ENCODE peak calls at places on chromosomes 12 and 14, in five cellular contexts. B is mammary epithelial cell, C is suprapubic skin, X is AG10803, R is HFF-Myc. M is an unnamed sample.

GRCh38 chr14:37586783-37587428 is 8.1 kb downstream of the FOXA1 start:
- DNase-seq in B (no peak), C (no peak), X (no peak), R (no peak), M (no peak)

GRCh38 chr12:56601503-56601902 is 28.6 kb downstream of the BAZ2A start:
- DNase-seq in B (no peak), C (no peak), X (no peak), R (no peak), M (no peak)

GRCh38 chr14:72868500-72868899 is 25.4 kb downstream of the DPF3 start:
- DNase-seq in B (no peak), C (no peak), X (no peak), R (no peak), M (no peak)

GRCh38 chr14:60622920-60623263 is 26.4 kb downstream of the SIX1 start:
- DNase-seq in B (no peak), C (no peak), X (peak; percentile 87), R (no peak), M (peak; percentile 92)

GRCh38 chr14:104136472-104137296 is 1.7 kb upstream of the KIF26A start:
- DNase-seq in B (no peak), C (peak; percentile 75), X (no peak), R (no peak), M (no peak)

GRCh38 chr12:110853856-110854255 is 7.1 kb downstream of the CCDC63 start:
- DNase-seq in B (no peak), C (no peak), X (peak; percentile 5), R (no peak), M (no peak)

GRCh38 chr14:31966896-31967668 is 110.0 kb upstream of the ARHGAP5 start:
- DNase-seq in B (no peak), C (no peak), X (peak; percentile 38), R (no peak), M (no peak)

GRCh38 chr12:124939428-124940142 is 25.1 kb upstream of the UBC start:
- DNase-seq in B (peak; percentile 91), C (peak; percentile 90), X (peak; percentile 98), R (peak; percentile 94), M (peak; percentile 93)

GRCh38 chr12:17077594-17077993 is 471.6 kb upstream of the LMO3 start:
- DNase-seq in B (no peak), C (no peak), X (no peak), R (no peak), M (no peak)

GRCh38 chr12:17076335-17076734 is 470.4 kb upstream of the LMO3 start:
- DNase-seq in B (no peak), C (no peak), X (no peak), R (no peak), M (peak; percentile 27)

DNA sequence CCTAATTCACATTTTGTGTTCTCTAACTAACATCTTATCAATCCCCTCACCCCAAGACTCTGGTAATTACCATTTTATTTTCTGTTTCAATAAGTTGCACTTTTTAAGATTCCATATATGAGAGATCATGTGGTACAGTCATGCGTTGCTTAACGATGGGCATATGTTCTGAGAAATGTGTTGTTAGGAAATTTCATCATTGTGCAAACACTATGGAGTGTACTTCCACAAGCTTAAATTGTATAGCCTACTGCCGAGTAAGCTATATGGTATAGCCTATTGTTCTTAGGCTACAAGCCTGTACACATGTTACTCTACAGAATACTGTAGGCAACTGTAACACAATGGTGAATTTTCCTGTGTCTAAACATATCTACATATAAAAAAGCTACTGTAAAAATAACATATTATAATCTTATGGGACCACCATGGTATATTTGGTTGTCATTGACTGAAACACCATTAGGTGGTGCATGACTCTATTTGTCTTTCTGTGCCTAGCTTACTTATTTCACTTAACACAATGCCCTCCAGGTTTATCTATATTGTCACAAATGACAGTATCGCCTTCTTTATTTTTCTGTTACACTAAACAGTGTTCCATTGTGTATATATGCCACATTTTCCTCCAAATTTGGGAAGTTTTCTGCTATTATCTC is 473.4 kb upstream of the LMO3 start:
- DNase-seq in B (no peak), C (no peak), X (no peak), R (no peak), M (no peak)
- TF ChIP-seq CTCF in B (no peak), C (no peak), X (no peak), R (no peak), M (no peak)

DNA sequence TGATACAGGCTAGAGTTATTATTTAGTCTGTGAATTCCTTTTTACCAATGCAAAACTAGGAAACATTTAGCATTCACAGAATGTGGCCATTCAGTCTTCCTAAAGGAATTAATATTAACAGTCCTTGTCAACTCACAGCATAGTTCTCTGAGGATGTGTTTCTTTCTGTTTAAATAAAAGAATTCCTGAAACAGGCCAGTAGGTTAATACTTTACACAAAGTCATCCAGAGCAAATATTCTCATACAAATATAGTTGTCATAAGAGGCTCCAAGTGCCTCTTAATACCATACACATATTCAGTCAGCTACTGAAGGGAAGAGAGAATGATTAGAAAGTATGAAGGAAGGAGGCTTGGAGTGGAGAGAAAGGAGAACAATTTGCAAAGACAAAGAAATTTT is 120.1 kb downstream of the LMNTD1 start:
- DNase-seq in B (no peak), C (no peak), X (no peak), R (no peak), M (no peak)
- H3K4me3 ChIP-seq in B (no peak overlapping the region), C (no peak overlapping the region), X (no peak overlapping the region), R (no peak overlapping the region), M (no peak overlapping the region)

GRCh38 chr12:76881152-76881551 is 2.3 kb upstream of the CSRP2 start:
- DNase-seq in B (no peak), C (no peak), X (no peak), R (no peak), M (no peak)

GRCh38 chr12:76878045-76878898 is 547 bp downstream of the CSRP2 start:
- DNase-seq in B (peak; percentile 35), C (no peak), X (no peak), R (no peak), M (peak; percentile 30)

GRCh38 chr12:76879710-76880025 is 849 bp upstream of the CSRP2 start:
- DNase-seq in B (no peak), C (no peak), X (no peak), R (no peak), M (no peak)

GRCh38 chr12:76880156-76881023 is 1.6 kb upstream of the CSRP2 start:
- DNase-seq in B (no peak), C (no peak), X (no peak), R (no peak), M (peak; percentile 28)

DNA sequence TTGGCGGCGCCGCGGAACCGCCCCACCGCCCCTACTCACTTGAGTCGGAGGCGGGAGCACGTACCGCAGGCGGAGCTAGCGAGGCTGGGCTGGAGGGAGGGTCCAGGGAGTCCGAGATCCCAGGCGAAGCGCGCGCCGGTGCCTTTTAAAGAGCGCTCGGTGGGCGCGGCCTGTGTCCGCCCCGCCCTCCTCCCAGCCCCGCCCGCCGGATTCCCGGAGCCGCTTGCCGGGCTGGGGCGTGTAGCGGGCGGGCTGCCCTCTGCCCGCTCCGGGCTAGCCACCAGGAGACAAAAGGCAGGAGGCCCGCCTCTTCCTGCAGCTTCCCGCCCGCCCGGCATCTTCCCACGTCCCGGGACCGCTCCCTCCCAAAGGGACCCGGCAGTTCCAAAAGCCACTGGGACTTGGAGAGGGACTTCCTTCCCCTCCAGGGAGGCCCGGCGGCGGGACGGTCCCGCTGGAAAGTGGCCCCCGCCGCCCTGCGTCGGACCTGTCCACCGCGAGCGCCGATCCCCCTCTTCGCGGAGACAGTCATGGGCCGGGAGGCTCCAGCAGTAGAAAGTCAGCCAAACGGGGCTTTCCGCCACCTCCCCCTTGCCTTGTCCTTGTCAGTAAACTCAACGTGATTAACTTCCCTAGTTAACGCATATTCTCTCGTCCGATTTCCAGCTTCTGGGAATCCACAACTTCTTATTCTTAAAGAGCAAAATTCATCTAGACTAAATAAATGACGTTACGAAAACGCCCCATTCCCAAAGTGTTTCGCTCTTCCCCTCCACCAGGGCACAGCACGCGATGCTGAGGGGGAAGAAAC is at the start of gene CSRP2:
- DNase-seq in B (peak; percentile 90), C (peak; percentile 90), X (peak; percentile 88), R (peak; percentile 41), M (peak; percentile 91)
- TF ChIP-seq CTCF in B (no peak), C (peak; percentile 33), X (peak; percentile 53), R (peak; percentile 16), M (peak; percentile 30)

GRCh38 chr12:108825205-108825950 is 32.0 kb downstream of the SSH1 start:
- DNase-seq in B (no peak), C (no peak), X (peak; percentile 61), R (no peak), M (peak; percentile 69)
- H3K4me3 ChIP-seq in B (no peak overlapping the region), C (peak overlapping the region; percentile 6), X (peak overlapping the region; percentile 49), R (peak overlapping the region; percentile 34), M (peak overlapping the region; percentile 20)

GRCh38 chr12:20716037-20716436 is 20.9 kb downstream of the SLCO1C1 start:
- DNase-seq in B (no peak), C (no peak), X (no peak), R (no peak), M (no peak)
- TF ChIP-seq CTCF in B (no peak), C (no peak), X (no peak), R (no peak), M (no peak)

GRCh38 chr14:68050177-68050576 is 230.6 kb downstream of the RAD51B start:
- DNase-seq in B (no peak), C (no peak), X (no peak), R (no peak), M (no peak)

GRCh38 chr14:68042002-68042401 is 222.4 kb downstream of the RAD51B start:
- DNase-seq in B (no peak), C (no peak), X (no peak), R (no peak), M (no peak)

GRCh38 chr14:68042591-68043210 is 223.1 kb downstream of the RAD51B start:
- DNase-seq in B (peak; percentile 39), C (no peak), X (no peak), R (no peak), M (peak; percentile 7)

GRCh38 chr14:68043752-68044151 is 224.2 kb downstream of the RAD51B start:
- DNase-seq in B (no peak), C (no peak), X (no peak), R (no peak), M (no peak)

DNA sequence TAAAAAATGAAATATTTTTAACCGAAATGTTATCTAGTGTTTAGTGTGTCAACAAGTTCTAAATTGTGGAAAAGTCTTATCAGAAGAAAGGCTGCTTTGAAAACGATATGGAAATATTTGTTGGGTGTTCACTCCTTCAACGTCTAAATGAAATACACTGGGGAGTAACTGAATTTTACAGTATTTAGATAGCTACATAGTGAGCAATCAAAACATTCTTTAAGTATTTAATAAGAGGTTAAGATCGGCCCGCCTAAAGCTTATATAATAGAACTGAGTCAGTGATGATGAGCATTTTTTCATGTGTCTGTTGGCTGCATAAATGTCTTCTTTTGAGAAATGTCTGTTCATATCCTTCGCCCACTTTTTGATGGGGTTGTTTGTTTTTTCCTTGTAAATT is 228.3 kb downstream of the RAD51B start:
- DNase-seq in B (no peak), C (no peak), X (peak; percentile 15), R (no peak), M (peak; percentile 42)
- H3K4me3 ChIP-seq in B (no peak overlapping the region), C (no peak overlapping the region), X (no peak overlapping the region), R (no peak overlapping the region), M (no peak overlapping the region)

M was measured in astrocyte of the spinal cord.